ENCODE peak calls at places on chromosomes 3 and 15, in six cellular contexts. One of them, this sample, is unnamed.

GRCh38 chr3:101381809-101382208 is 61.4 kb upstream of the IMPG2 start:
- DNase-seq in GM20000: no peak
- DNase-seq in A549: peak; percentile 30
- DNase-seq in stimulated activated CD8-positive, alpha-beta memory T cell treated with anti-CD3 and anti-CD28 coated beads, Interleukin-4, amount 100 ng/mL, for 48 hours: no peak
- DNase-seq in GM23248: peak; percentile 75
- DNase-seq in tibial artery: no peak
- DNase-seq in this sample: no peak

GRCh38 chr3:149655826-149656599 is 1.8 kb downstream of the WWTR1 start:
- DNase-seq in GM23248: peak; percentile 62
- DNase-seq in tibial artery: no peak
- DNase-seq in A549: no peak
- DNase-seq in stimulated activated CD8-positive, alpha-beta memory T cell treated with anti-CD3 and anti-CD28 coated beads, Interleukin-4, amount 100 ng/mL, for 48 hours: no peak
- DNase-seq in GM20000: no peak
- DNase-seq in this sample: no peak

GRCh38 chr3:139571744-139572143 is 32.2 kb upstream of the RBP1 start:
- DNase-seq in stimulated activated CD8-positive, alpha-beta memory T cell treated with anti-CD3 and anti-CD28 coated beads, Interleukin-4, amount 100 ng/mL, for 48 hours: no peak
- DNase-seq in GM20000: no peak
- DNase-seq in tibial artery: no peak
- DNase-seq in A549: no peak
- DNase-seq in GM23248: no peak
- DNase-seq in this sample: no peak

GRCh38 chr3:33318709-33319380 is 41.6 kb downstream of the FBXL2 start:
- DNase-seq in tibial artery: no peak
- DNase-seq in A549: peak; percentile 18
- DNase-seq in GM23248: no peak
- DNase-seq in stimulated activated CD8-positive, alpha-beta memory T cell treated with anti-CD3 and anti-CD28 coated beads, Interleukin-4, amount 100 ng/mL, for 48 hours: no peak
- DNase-seq in GM20000: no peak
- DNase-seq in this sample: no peak

GRCh38 chr15:70783610-70784021 is 20.3 kb upstream of the UACA start:
- DNase-seq in GM20000: no peak
- DNase-seq in GM23248: peak; percentile 81
- DNase-seq in A549: peak; percentile 74
- DNase-seq in stimulated activated CD8-positive, alpha-beta memory T cell treated with anti-CD3 and anti-CD28 coated beads, Interleukin-4, amount 100 ng/mL, for 48 hours: no peak
- DNase-seq in tibial artery: no peak
- DNase-seq in this sample: no peak

GRCh38 chr3:83500422-83500821 is 1458.4 kb upstream of the CADM2 start:
- DNase-seq in stimulated activated CD8-positive, alpha-beta memory T cell treated with anti-CD3 and anti-CD28 coated beads, Interleukin-4, amount 100 ng/mL, for 48 hours: no peak
- DNase-seq in GM23248: peak; percentile 1
- DNase-seq in GM20000: no peak
- DNase-seq in A549: peak; percentile 33
- DNase-seq in tibial artery: no peak
- DNase-seq in this sample: no peak

GRCh38 chr15:69727257-69727924 is 274.8 kb downstream of the RPLP1 start:
- DNase-seq in GM20000: no peak
- DNase-seq in A549: no peak
- DNase-seq in GM23248: no peak
- DNase-seq in stimulated activated CD8-positive, alpha-beta memory T cell treated with anti-CD3 and anti-CD28 coated beads, Interleukin-4, amount 100 ng/mL, for 48 hours: no peak
- DNase-seq in tibial artery: no peak
- DNase-seq in this sample: no peak

GRCh38 chr3:155407331-155407730 is 113.8 kb upstream of the STRIT1 start:
- DNase-seq in stimulated activated CD8-positive, alpha-beta memory T cell treated with anti-CD3 and anti-CD28 coated beads, Interleukin-4, amount 100 ng/mL, for 48 hours: no peak
- DNase-seq in A549: no peak
- DNase-seq in tibial artery: no peak
- DNase-seq in GM23248: peak; percentile 34
- DNase-seq in GM20000: no peak
- DNase-seq in this sample: no peak

GRCh38 chr3:151931171-151931570 is 57.7 kb downstream of the SUCNR1 start:
- DNase-seq in A549: no peak
- DNase-seq in stimulated activated CD8-positive, alpha-beta memory T cell treated with anti-CD3 and anti-CD28 coated beads, Interleukin-4, amount 100 ng/mL, for 48 hours: no peak
- DNase-seq in GM23248: peak; percentile 55
- DNase-seq in tibial artery: no peak
- DNase-seq in GM20000: no peak
- DNase-seq in this sample: no peak

GRCh38 chr3:71006810-71007785 is 576.4 kb downstream of the FOXP1 start:
- DNase-seq in tibial artery: no peak
- DNase-seq in A549: peak; percentile 41
- DNase-seq in GM20000: peak; percentile 14
- DNase-seq in GM23248: peak; percentile 50
- DNase-seq in stimulated activated CD8-positive, alpha-beta memory T cell treated with anti-CD3 and anti-CD28 coated beads, Interleukin-4, amount 100 ng/mL, for 48 hours: no peak
- DNase-seq in this sample: no peak

GRCh38 chr15:34837246-34838016 is 42.1 kb upstream of the ACTC1 start:
- DNase-seq in stimulated activated CD8-positive, alpha-beta memory T cell treated with anti-CD3 and anti-CD28 coated beads, Interleukin-4, amount 100 ng/mL, for 48 hours: no peak
- DNase-seq in A549: peak; percentile 55
- DNase-seq in tibial artery: no peak
- DNase-seq in GM20000: no peak
- DNase-seq in GM23248: peak; percentile 90
- DNase-seq in this sample: no peak

GRCh38 chr3:58833501-58833900 is 166.9 kb upstream of the FAM3D start:
- DNase-seq in A549: no peak
- DNase-seq in tibial artery: no peak
- DNase-seq in GM23248: peak; percentile 13
- DNase-seq in stimulated activated CD8-positive, alpha-beta memory T cell treated with anti-CD3 and anti-CD28 coated beads, Interleukin-4, amount 100 ng/mL, for 48 hours: no peak
- DNase-seq in GM20000: no peak
- DNase-seq in this sample: no peak

GRCh38 chr3:171286580-171287249 is 173.5 kb downstream of the TNIK start:
- DNase-seq in A549: no peak
- DNase-seq in GM20000: peak; percentile 45
- DNase-seq in tibial artery: no peak
- DNase-seq in stimulated activated CD8-positive, alpha-beta memory T cell treated with anti-CD3 and anti-CD28 coated beads, Interleukin-4, amount 100 ng/mL, for 48 hours: no peak
- DNase-seq in GM23248: no peak
- DNase-seq in this sample: no peak

GRCh38 chr15:39248204-39248603 is 332.7 kb upstream of the THBS1 start:
- DNase-seq in GM20000: no peak
- DNase-seq in A549: no peak
- DNase-seq in stimulated activated CD8-positive, alpha-beta memory T cell treated with anti-CD3 and anti-CD28 coated beads, Interleukin-4, amount 100 ng/mL, for 48 hours: no peak
- DNase-seq in tibial artery: no peak
- DNase-seq in GM23248: peak; percentile 89
- DNase-seq in this sample: no peak

GRCh38 chr15:31268108-31268501 is 58.5 kb upstream of the KLF13 start:
- DNase-seq in tibial artery: peak; percentile 21
- DNase-seq in stimulated activated CD8-positive, alpha-beta memory T cell treated with anti-CD3 and anti-CD28 coated beads, Interleukin-4, amount 100 ng/mL, for 48 hours: peak; percentile 19
- DNase-seq in A549: no peak
- DNase-seq in GM23248: no peak
- DNase-seq in GM20000: no peak
- DNase-seq in this sample: peak; percentile 51